ENCODE peak calls at places on chromosomes 6 and 20, in ten cellular contexts. One of them, this sample, is unnamed.

GRCh38 chr6:27592481-27593199 is 119.7 kb upstream of the ZNF184 start:
- DNase-seq in EL: peak
- DNase-seq in lung: no peak
- DNase-seq in activated T-cell treated with anti-CD3 and anti-CD28 coated beads for 1 hour: no peak
- DNase-seq in nephron progenitor cell: peak
- DNase-seq in NCI-H345: peak
- DNase-seq in LoVo: peak
- DNase-seq in upper lobe of right lung: no peak
- DNase-seq in stimulated activated CD4-positive, alpha-beta T cell treated with anti-CD3 and anti-CD28 coated beads, Interleukin-4, amount 100 ng/mL, for 48 hours: peak
- DNase-seq in mesendoderm: peak
- DNase-seq in this sample: no peak

GRCh38 chr6:16523550-16524379 is 237.5 kb downstream of the ATXN1 start:
- DNase-seq in EL: peak
- DNase-seq in lung: no peak
- DNase-seq in activated T-cell treated with anti-CD3 and anti-CD28 coated beads for 1 hour: no peak
- DNase-seq in nephron progenitor cell: no peak
- DNase-seq in NCI-H345: no peak
- DNase-seq in LoVo: no peak
- DNase-seq in upper lobe of right lung: no peak
- DNase-seq in stimulated activated CD4-positive, alpha-beta T cell treated with anti-CD3 and anti-CD28 coated beads, Interleukin-4, amount 100 ng/mL, for 48 hours: no peak
- DNase-seq in mesendoderm: peak
- DNase-seq in this sample: no peak

GRCh38 chr6:11798538-11798937 is 19.9 kb upstream of the ADTRP start:
- DNase-seq in EL: no peak
- DNase-seq in lung: no peak
- DNase-seq in activated T-cell treated with anti-CD3 and anti-CD28 coated beads for 1 hour: no peak
- DNase-seq in nephron progenitor cell: no peak
- DNase-seq in NCI-H345: no peak
- DNase-seq in LoVo: no peak
- DNase-seq in upper lobe of right lung: no peak
- DNase-seq in stimulated activated CD4-positive, alpha-beta T cell treated with anti-CD3 and anti-CD28 coated beads, Interleukin-4, amount 100 ng/mL, for 48 hours: no peak
- DNase-seq in mesendoderm: no peak
- DNase-seq in this sample: no peak

GRCh38 chr6:167974644-167975344 is 22.7 kb upstream of the KIF25 start:
- DNase-seq in EL: no peak
- DNase-seq in lung: no peak
- DNase-seq in activated T-cell treated with anti-CD3 and anti-CD28 coated beads for 1 hour: no peak
- DNase-seq in nephron progenitor cell: no peak
- DNase-seq in NCI-H345: no peak
- DNase-seq in LoVo: no peak
- DNase-seq in upper lobe of right lung: no peak
- DNase-seq in stimulated activated CD4-positive, alpha-beta T cell treated with anti-CD3 and anti-CD28 coated beads, Interleukin-4, amount 100 ng/mL, for 48 hours: no peak
- DNase-seq in mesendoderm: no peak
- DNase-seq in this sample: peak

GRCh38 chr6:119241540-119242309 is 107.8 kb downstream of the MAN1A1 start:
- DNase-seq in EL: no peak
- DNase-seq in lung: no peak
- DNase-seq in activated T-cell treated with anti-CD3 and anti-CD28 coated beads for 1 hour: no peak
- DNase-seq in nephron progenitor cell: no peak
- DNase-seq in NCI-H345: no peak
- DNase-seq in LoVo: no peak
- DNase-seq in upper lobe of right lung: no peak
- DNase-seq in stimulated activated CD4-positive, alpha-beta T cell treated with anti-CD3 and anti-CD28 coated beads, Interleukin-4, amount 100 ng/mL, for 48 hours: no peak
- DNase-seq in mesendoderm: no peak
- DNase-seq in this sample: no peak

GRCh38 chr20:32535316-32535952 is 49.7 kb downstream of the NOL4L start:
- DNase-seq in EL: no peak
- DNase-seq in lung: no peak
- DNase-seq in activated T-cell treated with anti-CD3 and anti-CD28 coated beads for 1 hour: no peak
- DNase-seq in nephron progenitor cell: no peak
- DNase-seq in NCI-H345: peak
- DNase-seq in LoVo: no peak
- DNase-seq in upper lobe of right lung: no peak
- DNase-seq in stimulated activated CD4-positive, alpha-beta T cell treated with anti-CD3 and anti-CD28 coated beads, Interleukin-4, amount 100 ng/mL, for 48 hours: no peak
- DNase-seq in mesendoderm: no peak
- DNase-seq in this sample: no peak

GRCh38 chr6:105184921-105185320 is 5.1 kb upstream of the POPDC3 start:
- DNase-seq in EL: peak
- DNase-seq in lung: no peak
- DNase-seq in activated T-cell treated with anti-CD3 and anti-CD28 coated beads for 1 hour: no peak
- DNase-seq in nephron progenitor cell: no peak
- DNase-seq in NCI-H345: no peak
- DNase-seq in LoVo: no peak
- DNase-seq in upper lobe of right lung: no peak
- DNase-seq in stimulated activated CD4-positive, alpha-beta T cell treated with anti-CD3 and anti-CD28 coated beads, Interleukin-4, amount 100 ng/mL, for 48 hours: no peak
- DNase-seq in mesendoderm: peak
- DNase-seq in this sample: no peak

GRCh38 chr6:6788394-6789020 is 200.0 kb downstream of the LY86 start:
- DNase-seq in EL: no peak
- DNase-seq in lung: no peak
- DNase-seq in activated T-cell treated with anti-CD3 and anti-CD28 coated beads for 1 hour: no peak
- DNase-seq in nephron progenitor cell: no peak
- DNase-seq in NCI-H345: no peak
- DNase-seq in LoVo: no peak
- DNase-seq in upper lobe of right lung: no peak
- DNase-seq in stimulated activated CD4-positive, alpha-beta T cell treated with anti-CD3 and anti-CD28 coated beads, Interleukin-4, amount 100 ng/mL, for 48 hours: no peak
- DNase-seq in mesendoderm: peak
- DNase-seq in this sample: no peak

GRCh38 chr6:155395339-155395738 is 60.3 kb downstream of the NOX3 start:
- DNase-seq in EL: no peak
- DNase-seq in lung: no peak
- DNase-seq in activated T-cell treated with anti-CD3 and anti-CD28 coated beads for 1 hour: no peak
- DNase-seq in nephron progenitor cell: no peak
- DNase-seq in NCI-H345: no peak
- DNase-seq in LoVo: no peak
- DNase-seq in upper lobe of right lung: no peak
- DNase-seq in stimulated activated CD4-positive, alpha-beta T cell treated with anti-CD3 and anti-CD28 coated beads, Interleukin-4, amount 100 ng/mL, for 48 hours: no peak
- DNase-seq in mesendoderm: no peak
- DNase-seq in this sample: no peak

GRCh38 chr20:38215789-38216182 is 44.7 kb downstream of the KIAA1755 start:
- DNase-seq in EL: no peak
- DNase-seq in lung: no peak
- DNase-seq in activated T-cell treated with anti-CD3 and anti-CD28 coated beads for 1 hour: no peak
- DNase-seq in nephron progenitor cell: no peak
- DNase-seq in NCI-H345: no peak
- DNase-seq in LoVo: no peak
- DNase-seq in upper lobe of right lung: no peak
- DNase-seq in stimulated activated CD4-positive, alpha-beta T cell treated with anti-CD3 and anti-CD28 coated beads, Interleukin-4, amount 100 ng/mL, for 48 hours: no peak
- DNase-seq in mesendoderm: no peak
- DNase-seq in this sample: no peak

GRCh38 chr6:55016261-55016660 is 158.1 kb upstream of the HCRTR2 start:
- DNase-seq in EL: no peak
- DNase-seq in lung: no peak
- DNase-seq in activated T-cell treated with anti-CD3 and anti-CD28 coated beads for 1 hour: no peak
- DNase-seq in nephron progenitor cell: no peak
- DNase-seq in NCI-H345: no peak
- DNase-seq in LoVo: no peak
- DNase-seq in upper lobe of right lung: no peak
- DNase-seq in stimulated activated CD4-positive, alpha-beta T cell treated with anti-CD3 and anti-CD28 coated beads, Interleukin-4, amount 100 ng/mL, for 48 hours: no peak
- DNase-seq in mesendoderm: no peak
- DNase-seq in this sample: no peak

GRCh38 chr6:89400050-89400449 is 12.0 kb downstream of the RRAGD start:
- DNase-seq in EL: no peak
- DNase-seq in lung: no peak
- DNase-seq in activated T-cell treated with anti-CD3 and anti-CD28 coated beads for 1 hour: no peak
- DNase-seq in nephron progenitor cell: no peak
- DNase-seq in NCI-H345: no peak
- DNase-seq in LoVo: no peak
- DNase-seq in upper lobe of right lung: no peak
- DNase-seq in stimulated activated CD4-positive, alpha-beta T cell treated with anti-CD3 and anti-CD28 coated beads, Interleukin-4, amount 100 ng/mL, for 48 hours: no peak
- DNase-seq in mesendoderm: no peak
- DNase-seq in this sample: no peak

GRCh38 chr6:160259143-160259425 is 463 bp upstream of the SLC22A2 start:
- DNase-seq in EL: no peak
- DNase-seq in lung: no peak
- DNase-seq in activated T-cell treated with anti-CD3 and anti-CD28 coated beads for 1 hour: no peak
- DNase-seq in nephron progenitor cell: no peak
- DNase-seq in NCI-H345: no peak
- DNase-seq in LoVo: no peak
- DNase-seq in upper lobe of right lung: no peak
- DNase-seq in stimulated activated CD4-positive, alpha-beta T cell treated with anti-CD3 and anti-CD28 coated beads, Interleukin-4, amount 100 ng/mL, for 48 hours: no peak
- DNase-seq in mesendoderm: no peak
- DNase-seq in this sample: no peak

GRCh38 chr6:137248702-137249101 is 29.5 kb upstream of the IFNGR1 start:
- DNase-seq in EL: no peak
- DNase-seq in lung: no peak
- DNase-seq in activated T-cell treated with anti-CD3 and anti-CD28 coated beads for 1 hour: no peak
- DNase-seq in nephron progenitor cell: no peak
- DNase-seq in NCI-H345: no peak
- DNase-seq in LoVo: no peak
- DNase-seq in upper lobe of right lung: no peak
- DNase-seq in stimulated activated CD4-positive, alpha-beta T cell treated with anti-CD3 and anti-CD28 coated beads, Interleukin-4, amount 100 ng/mL, for 48 hours: no peak
- DNase-seq in mesendoderm: no peak
- DNase-seq in this sample: no peak

GRCh38 chr20:43798591-43799149 is 71.9 kb upstream of the GTSF1L start:
- DNase-seq in EL: no peak
- DNase-seq in lung: no peak
- DNase-seq in activated T-cell treated with anti-CD3 and anti-CD28 coated beads for 1 hour: no peak
- DNase-seq in nephron progenitor cell: no peak
- DNase-seq in NCI-H345: no peak
- DNase-seq in LoVo: no peak
- DNase-seq in upper lobe of right lung: no peak
- DNase-seq in stimulated activated CD4-positive, alpha-beta T cell treated with anti-CD3 and anti-CD28 coated beads, Interleukin-4, amount 100 ng/mL, for 48 hours: no peak
- DNase-seq in mesendoderm: no peak
- DNase-seq in this sample: no peak

GRCh38 chr6:168192195-168192900 is 113.3 kb upstream of the FRMD1 start:
- DNase-seq in EL: no peak
- DNase-seq in lung: no peak
- DNase-seq in activated T-cell treated with anti-CD3 and anti-CD28 coated beads for 1 hour: no peak
- DNase-seq in nephron progenitor cell: no peak
- DNase-seq in NCI-H345: peak
- DNase-seq in LoVo: no peak
- DNase-seq in upper lobe of right lung: peak
- DNase-seq in stimulated activated CD4-positive, alpha-beta T cell treated with anti-CD3 and anti-CD28 coated beads, Interleukin-4, amount 100 ng/mL, for 48 hours: no peak
- DNase-seq in mesendoderm: no peak
- DNase-seq in this sample: no peak

GRCh38 chr6:155541976-155542375 is 86.3 kb upstream of the NOX3 start:
- DNase-seq in EL: no peak
- DNase-seq in lung: no peak
- DNase-seq in activated T-cell treated with anti-CD3 and anti-CD28 coated beads for 1 hour: no peak
- DNase-seq in nephron progenitor cell: no peak
- DNase-seq in NCI-H345: no peak
- DNase-seq in LoVo: no peak
- DNase-seq in upper lobe of right lung: no peak
- DNase-seq in stimulated activated CD4-positive, alpha-beta T cell treated with anti-CD3 and anti-CD28 coated beads, Interleukin-4, amount 100 ng/mL, for 48 hours: no peak
- DNase-seq in mesendoderm: peak
- DNase-seq in this sample: no peak

GRCh38 chr6:38088010-38088409 is 268.5 kb downstream of the ZFAND3 start:
- DNase-seq in EL: no peak
- DNase-seq in lung: no peak
- DNase-seq in activated T-cell treated with anti-CD3 and anti-CD28 coated beads for 1 hour: no peak
- DNase-seq in nephron progenitor cell: no peak
- DNase-seq in NCI-H345: no peak
- DNase-seq in LoVo: no peak
- DNase-seq in upper lobe of right lung: no peak
- DNase-seq in stimulated activated CD4-positive, alpha-beta T cell treated with anti-CD3 and anti-CD28 coated beads, Interleukin-4, amount 100 ng/mL, for 48 hours: no peak
- DNase-seq in mesendoderm: no peak
- DNase-seq in this sample: no peak

GRCh38 chr6:444653-445275 is 53.2 kb downstream of the IRF4 start:
- DNase-seq in EL: no peak
- DNase-seq in lung: no peak
- DNase-seq in activated T-cell treated with anti-CD3 and anti-CD28 coated beads for 1 hour: peak
- DNase-seq in nephron progenitor cell: no peak
- DNase-seq in NCI-H345: no peak
- DNase-seq in LoVo: no peak
- DNase-seq in upper lobe of right lung: peak
- DNase-seq in stimulated activated CD4-positive, alpha-beta T cell treated with anti-CD3 and anti-CD28 coated beads, Interleukin-4, amount 100 ng/mL, for 48 hours: no peak
- DNase-seq in mesendoderm: no peak
- DNase-seq in this sample: no peak

GRCh38 chr6:110545081-110545872 is 68.9 kb upstream of the SLC22A16 start:
- DNase-seq in EL: no peak
- DNase-seq in lung: no peak
- DNase-seq in activated T-cell treated with anti-CD3 and anti-CD28 coated beads for 1 hour: no peak
- DNase-seq in nephron progenitor cell: no peak
- DNase-seq in NCI-H345: no peak
- DNase-seq in LoVo: no peak
- DNase-seq in upper lobe of right lung: no peak
- DNase-seq in stimulated activated CD4-positive, alpha-beta T cell treated with anti-CD3 and anti-CD28 coated beads, Interleukin-4, amount 100 ng/mL, for 48 hours: no peak
- DNase-seq in mesendoderm: no peak
- DNase-seq in this sample: no peak

GRCh38 chr6:5398530-5398929 is 137.2 kb downstream of the FARS2 start:
- DNase-seq in EL: peak
- DNase-seq in lung: no peak
- DNase-seq in activated T-cell treated with anti-CD3 and anti-CD28 coated beads for 1 hour: no peak
- DNase-seq in nephron progenitor cell: no peak
- DNase-seq in NCI-H345: peak
- DNase-seq in LoVo: peak
- DNase-seq in upper lobe of right lung: no peak
- DNase-seq in stimulated activated CD4-positive, alpha-beta T cell treated with anti-CD3 and anti-CD28 coated beads, Interleukin-4, amount 100 ng/mL, for 48 hours: peak
- DNase-seq in mesendoderm: peak
- DNase-seq in this sample: no peak

GRCh38 chr6:168527451-168528210 is 86.6 kb downstream of the SMOC2 start:
- DNase-seq in EL: no peak
- DNase-seq in lung: no peak
- DNase-seq in activated T-cell treated with anti-CD3 and anti-CD28 coated beads for 1 hour: no peak
- DNase-seq in nephron progenitor cell: no peak
- DNase-seq in NCI-H345: no peak
- DNase-seq in LoVo: no peak
- DNase-seq in upper lobe of right lung: no peak
- DNase-seq in stimulated activated CD4-positive, alpha-beta T cell treated with anti-CD3 and anti-CD28 coated beads, Interleukin-4, amount 100 ng/mL, for 48 hours: no peak
- DNase-seq in mesendoderm: no peak
- DNase-seq in this sample: no peak

GRCh38 chr6:82129814-82130213 is 117.7 kb downstream of the IBTK start:
- DNase-seq in EL: no peak
- DNase-seq in lung: no peak
- DNase-seq in activated T-cell treated with anti-CD3 and anti-CD28 coated beads for 1 hour: no peak
- DNase-seq in nephron progenitor cell: no peak
- DNase-seq in NCI-H345: peak
- DNase-seq in LoVo: no peak
- DNase-seq in upper lobe of right lung: no peak
- DNase-seq in stimulated activated CD4-positive, alpha-beta T cell treated with anti-CD3 and anti-CD28 coated beads, Interleukin-4, amount 100 ng/mL, for 48 hours: no peak
- DNase-seq in mesendoderm: no peak
- DNase-seq in this sample: no peak

GRCh38 chr6:8670792-8671191 is 235.4 kb upstream of the SLC35B3 start:
- DNase-seq in EL: no peak
- DNase-seq in lung: no peak
- DNase-seq in activated T-cell treated with anti-CD3 and anti-CD28 coated beads for 1 hour: no peak
- DNase-seq in nephron progenitor cell: no peak
- DNase-seq in NCI-H345: no peak
- DNase-seq in LoVo: no peak
- DNase-seq in upper lobe of right lung: no peak
- DNase-seq in stimulated activated CD4-positive, alpha-beta T cell treated with anti-CD3 and anti-CD28 coated beads, Interleukin-4, amount 100 ng/mL, for 48 hours: no peak
- DNase-seq in mesendoderm: no peak
- DNase-seq in this sample: no peak

GRCh38 chr6:140609956-140610355 is 1235.5 kb upstream of the CITED2 start:
- DNase-seq in EL: no peak
- DNase-seq in lung: no peak
- DNase-seq in activated T-cell treated with anti-CD3 and anti-CD28 coated beads for 1 hour: no peak
- DNase-seq in nephron progenitor cell: no peak
- DNase-seq in NCI-H345: no peak
- DNase-seq in LoVo: no peak
- DNase-seq in upper lobe of right lung: no peak
- DNase-seq in stimulated activated CD4-positive, alpha-beta T cell treated with anti-CD3 and anti-CD28 coated beads, Interleukin-4, amount 100 ng/mL, for 48 hours: no peak
- DNase-seq in mesendoderm: peak
- DNase-seq in this sample: no peak

GRCh38 chr6:25054469-25054868 is 118.7 kb upstream of the RIPOR2 start:
- DNase-seq in EL: peak
- DNase-seq in lung: no peak
- DNase-seq in activated T-cell treated with anti-CD3 and anti-CD28 coated beads for 1 hour: no peak
- DNase-seq in nephron progenitor cell: no peak
- DNase-seq in NCI-H345: no peak
- DNase-seq in LoVo: no peak
- DNase-seq in upper lobe of right lung: no peak
- DNase-seq in stimulated activated CD4-positive, alpha-beta T cell treated with anti-CD3 and anti-CD28 coated beads, Interleukin-4, amount 100 ng/mL, for 48 hours: no peak
- DNase-seq in mesendoderm: no peak
- DNase-seq in this sample: no peak

GRCh38 chr20:14937021-14937420 is 599.6 kb upstream of the FLRT3 start:
- DNase-seq in EL: no peak
- DNase-seq in lung: no peak
- DNase-seq in activated T-cell treated with anti-CD3 and anti-CD28 coated beads for 1 hour: no peak
- DNase-seq in nephron progenitor cell: no peak
- DNase-seq in NCI-H345: no peak
- DNase-seq in LoVo: no peak
- DNase-seq in upper lobe of right lung: no peak
- DNase-seq in stimulated activated CD4-positive, alpha-beta T cell treated with anti-CD3 and anti-CD28 coated beads, Interleukin-4, amount 100 ng/mL, for 48 hours: no peak
- DNase-seq in mesendoderm: no peak
- DNase-seq in this sample: no peak

GRCh38 chr20:12067686-12068085 is 150.0 kb downstream of the BTBD3 start:
- DNase-seq in EL: no peak
- DNase-seq in lung: no peak
- DNase-seq in activated T-cell treated with anti-CD3 and anti-CD28 coated beads for 1 hour: no peak
- DNase-seq in nephron progenitor cell: no peak
- DNase-seq in NCI-H345: no peak
- DNase-seq in LoVo: no peak
- DNase-seq in upper lobe of right lung: no peak
- DNase-seq in stimulated activated CD4-positive, alpha-beta T cell treated with anti-CD3 and anti-CD28 coated beads, Interleukin-4, amount 100 ng/mL, for 48 hours: no peak
- DNase-seq in mesendoderm: peak
- DNase-seq in this sample: no peak